ENCODE peak calls at places on chromosome 1, in five cellular contexts. P, F, M, Q and I are unnamed samples.

GRCh38 chr1:200411406-200412257 is 1.8 kb upstream of the ZNF281 start:
- DNase-seq in P (no peak), F (no peak), M (no peak), Q (no peak), I (no peak)

GRCh38 chr1:97270508-97271307 is 549.1 kb downstream of the PTBP2 start:
- DNase-seq in P (no peak), F (no peak), M (no peak), Q (peak), I (no peak)

GRCh38 chr1:87495147-87495546 is 166.5 kb downstream of the LMO4 start:
- DNase-seq in P (no peak), F (no peak), M (no peak), Q (no peak), I (no peak)

GRCh38 chr1:1083181-1084027 is 9.3 kb upstream of the RNF223 start:
- DNase-seq in P (no peak), F (no peak), M (peak), Q (no peak), I (no peak)

GRCh38 chr1:184423649-184424048 is 36.8 kb downstream of the C1orf21 start:
- DNase-seq in P (no peak), F (no peak), M (no peak), Q (no peak), I (no peak)

GRCh38 chr1:191629836-191630235 is 528.4 kb upstream of the RGS18 start:
- DNase-seq in P (no peak), F (no peak), M (no peak), Q (no peak), I (no peak)

GRCh38 chr1:175423605-175424004 is 231.0 kb upstream of the KIAA0040 start:
- DNase-seq in P (no peak), F (no peak), M (no peak), Q (no peak), I (no peak)

GRCh38 chr1:93501829-93502369 is 54.0 kb downstream of the FNBP1L start:
- DNase-seq in P (no peak), F (no peak), M (no peak), Q (no peak), I (no peak)

GRCh38 chr1:66296901-66297300 is 237.1 kb upstream of the SGIP1 start:
- DNase-seq in P (no peak), F (no peak), M (no peak), Q (no peak), I (no peak)

GRCh38 chr1:199226163-199226562 is 587.3 kb downstream of the PTPRC start:
- DNase-seq in P (peak), F (no peak), M (no peak), Q (no peak), I (peak)

GRCh38 chr1:168161459-168161858 is 17.3 kb upstream of the TIPRL start:
- DNase-seq in P (no peak), F (no peak), M (no peak), Q (no peak), I (no peak)

GRCh38 chr1:11364170-11364569 is 91.2 kb downstream of the UBIAD1 start:
- DNase-seq in P (peak), F (no peak), M (no peak), Q (peak), I (no peak)

GRCh38 chr1:38558476-38559179 is 300.9 kb downstream of the RRAGC start:
- DNase-seq in P (no peak), F (no peak), M (no peak), Q (no peak), I (no peak)

GRCh38 chr1:91502882-91503184 is 2.2 kb downstream of the CDC7 start:
- DNase-seq in P (peak), F (no peak), M (no peak), Q (peak), I (no peak)

GRCh38 chr1:202255343-202255742 is 61.7 kb downstream of the LGR6 start:
- DNase-seq in P (no peak), F (no peak), M (no peak), Q (no peak), I (no peak)